ENCODE peak calls at places on chromosomes 2 and 18, in six cellular contexts. One of them, this sample, is unnamed.

GRCh38 chr2:114527330-114527983 is 85.0 kb downstream of the DPP10 start:
- DNase-seq in right cardiac atrium: no peak
- DNase-seq in left lung: no peak
- DNase-seq in progenitor cell of endocrine pancreas: no peak
- DNase-seq in A549: no peak
- DNase-seq in NCI-H460: no peak
- DNase-seq in this sample: no peak

GRCh38 chr2:26299488-26300092 is 46.4 kb upstream of the SELENOI start:
- DNase-seq in NCI-H460: no peak
- DNase-seq in A549: no peak
- DNase-seq in progenitor cell of endocrine pancreas: no peak
- DNase-seq in left lung: no peak
- DNase-seq in right cardiac atrium: no peak
- DNase-seq in this sample: peak

GRCh38 chr18:63197246-63197791 is 122.2 kb downstream of the BCL2 start:
- DNase-seq in left lung: no peak
- DNase-seq in A549: peak
- DNase-seq in NCI-H460: peak
- DNase-seq in progenitor cell of endocrine pancreas: no peak
- DNase-seq in right cardiac atrium: no peak
- DNase-seq in this sample: no peak

GRCh38 chr2:15561574-15562344 is 625 bp upstream of the NBAS start:
- DNase-seq in left lung: no peak
- DNase-seq in progenitor cell of endocrine pancreas: no peak
- DNase-seq in A549: peak
- DNase-seq in right cardiac atrium: no peak
- DNase-seq in NCI-H460: no peak
- DNase-seq in this sample: peak

GRCh38 chr18:69400253-69400975 is at the start of gene DOK6:
- DNase-seq in left lung: peak
- DNase-seq in A549: peak
- DNase-seq in NCI-H460: peak
- DNase-seq in right cardiac atrium: peak
- DNase-seq in progenitor cell of endocrine pancreas: peak
- DNase-seq in this sample: no peak

GRCh38 chr2:238106339-238106697 is 6.2 kb downstream of the ESPNL start:
- DNase-seq in NCI-H460: no peak
- DNase-seq in right cardiac atrium: peak
- DNase-seq in left lung: peak
- DNase-seq in progenitor cell of endocrine pancreas: no peak
- DNase-seq in A549: no peak
- DNase-seq in this sample: peak

GRCh38 chr2:137336067-137336466 is 570.7 kb downstream of the THSD7B start:
- DNase-seq in A549: no peak
- DNase-seq in progenitor cell of endocrine pancreas: no peak
- DNase-seq in left lung: no peak
- DNase-seq in NCI-H460: no peak
- DNase-seq in right cardiac atrium: no peak
- DNase-seq in this sample: no peak

GRCh38 chr2:95158891-95159619 is 593 bp downstream of the ZNF514 start:
- DNase-seq in right cardiac atrium: peak
- DNase-seq in A549: peak
- DNase-seq in left lung: peak
- DNase-seq in NCI-H460: no peak
- DNase-seq in progenitor cell of endocrine pancreas: peak
- DNase-seq in this sample: peak

GRCh38 chr2:235860846-235861245 is 307.3 kb downstream of the GBX2 start:
- DNase-seq in A549: no peak
- DNase-seq in progenitor cell of endocrine pancreas: no peak
- DNase-seq in right cardiac atrium: no peak
- DNase-seq in NCI-H460: no peak
- DNase-seq in left lung: no peak
- DNase-seq in this sample: peak

GRCh38 chr2:120787512-120788348 is 52.1 kb downstream of the GLI2 start:
- DNase-seq in left lung: no peak
- DNase-seq in right cardiac atrium: peak
- DNase-seq in NCI-H460: no peak
- DNase-seq in A549: no peak
- DNase-seq in progenitor cell of endocrine pancreas: no peak
- DNase-seq in this sample: no peak

GRCh38 chr2:215579809-215580208 is 143.9 kb upstream of the FN1 start:
- DNase-seq in A549: peak
- DNase-seq in NCI-H460: peak
- DNase-seq in right cardiac atrium: no peak
- DNase-seq in progenitor cell of endocrine pancreas: no peak
- DNase-seq in left lung: no peak
- DNase-seq in this sample: peak

GRCh38 chr2:233513953-233514655 is 52.5 kb downstream of the USP40 start:
- DNase-seq in A549: no peak
- DNase-seq in NCI-H460: no peak
- DNase-seq in left lung: peak
- DNase-seq in right cardiac atrium: no peak
- DNase-seq in progenitor cell of endocrine pancreas: no peak
- DNase-seq in this sample: no peak

GRCh38 chr2:133887676-133888040 is 319.4 kb upstream of the NCKAP5 start:
- DNase-seq in right cardiac atrium: no peak
- DNase-seq in left lung: no peak
- DNase-seq in progenitor cell of endocrine pancreas: no peak
- DNase-seq in NCI-H460: no peak
- DNase-seq in A549: no peak
- DNase-seq in this sample: no peak

GRCh38 chr2:39837856-39838453 is 58.9 kb upstream of the THUMPD2 start:
- DNase-seq in A549: peak
- DNase-seq in right cardiac atrium: no peak
- DNase-seq in NCI-H460: peak
- DNase-seq in progenitor cell of endocrine pancreas: no peak
- DNase-seq in left lung: no peak
- DNase-seq in this sample: peak

GRCh38 chr2:10839813-10840212 is 27.2 kb upstream of the PDIA6 start:
- DNase-seq in A549: no peak
- DNase-seq in progenitor cell of endocrine pancreas: peak
- DNase-seq in right cardiac atrium: peak
- DNase-seq in NCI-H460: peak
- DNase-seq in left lung: no peak
- DNase-seq in this sample: no peak

GRCh38 chr2:196166876-196167275 is 4.5 kb downstream of the STK17B start:
- DNase-seq in left lung: no peak
- DNase-seq in NCI-H460: no peak
- DNase-seq in progenitor cell of endocrine pancreas: no peak
- DNase-seq in right cardiac atrium: no peak
- DNase-seq in A549: no peak
- DNase-seq in this sample: peak

GRCh38 chr2:202418511-202418910 is 42.4 kb downstream of the BMPR2 start:
- DNase-seq in left lung: no peak
- DNase-seq in right cardiac atrium: no peak
- DNase-seq in A549: no peak
- DNase-seq in NCI-H460: no peak
- DNase-seq in progenitor cell of endocrine pancreas: no peak
- DNase-seq in this sample: no peak

GRCh38 chr2:141392517-141393213 is 738.2 kb downstream of the LRP1B start:
- DNase-seq in A549: peak
- DNase-seq in left lung: no peak
- DNase-seq in progenitor cell of endocrine pancreas: no peak
- DNase-seq in right cardiac atrium: no peak
- DNase-seq in NCI-H460: peak
- DNase-seq in this sample: peak

GRCh38 chr2:66435549-66435875 is 587 bp downstream of the MEIS1 start:
- DNase-seq in A549: no peak
- DNase-seq in NCI-H460: no peak
- DNase-seq in left lung: no peak
- DNase-seq in right cardiac atrium: peak
- DNase-seq in progenitor cell of endocrine pancreas: no peak
- DNase-seq in this sample: no peak

GRCh38 chr2:173136614-173137013 is 61.0 kb downstream of the MAP3K20 start:
- DNase-seq in NCI-H460: no peak
- DNase-seq in A549: no peak
- DNase-seq in right cardiac atrium: no peak
- DNase-seq in progenitor cell of endocrine pancreas: no peak
- DNase-seq in left lung: no peak
- DNase-seq in this sample: no peak

GRCh38 chr2:225841314-225841713 is 441.8 kb downstream of the NYAP2 start:
- DNase-seq in A549: no peak
- DNase-seq in progenitor cell of endocrine pancreas: no peak
- DNase-seq in left lung: no peak
- DNase-seq in NCI-H460: no peak
- DNase-seq in right cardiac atrium: no peak
- DNase-seq in this sample: no peak

GRCh38 chr2:64426191-64426952 is 27.6 kb upstream of the LGALSL start:
- DNase-seq in A549: no peak
- DNase-seq in NCI-H460: no peak
- DNase-seq in progenitor cell of endocrine pancreas: no peak
- DNase-seq in right cardiac atrium: no peak
- DNase-seq in left lung: no peak
- DNase-seq in this sample: peak

GRCh38 chr18:48392266-48392665 is 16.9 kb downstream of the ZBTB7C start:
- DNase-seq in NCI-H460: no peak
- DNase-seq in left lung: no peak
- DNase-seq in progenitor cell of endocrine pancreas: no peak
- DNase-seq in A549: no peak
- DNase-seq in right cardiac atrium: no peak
- DNase-seq in this sample: no peak

GRCh38 chr2:207073791-207074678 is 91.7 kb downstream of the KLF7 start:
- DNase-seq in NCI-H460: no peak
- DNase-seq in A549: no peak
- DNase-seq in progenitor cell of endocrine pancreas: no peak
- DNase-seq in left lung: no peak
- DNase-seq in right cardiac atrium: no peak
- DNase-seq in this sample: no peak

GRCh38 chr2:45554073-45554742 is 56.9 kb downstream of the SRBD1 start:
- DNase-seq in NCI-H460: no peak
- DNase-seq in progenitor cell of endocrine pancreas: no peak
- DNase-seq in A549: no peak
- DNase-seq in right cardiac atrium: no peak
- DNase-seq in left lung: no peak
- DNase-seq in this sample: no peak